ENCODE peak calls at places on chromosome 12, in ten cellular contexts. Y is globus pallidus, P is cardiac muscle cell, A is Calu3, R is NCI-H510A, U is fibroblast of gingiva, N is heart left ventricle, D is choroid plexus epithelial cell, W is activated T-helper 1 cell treated with Interleukin-2 at 50 U/mL for 16 hours, O is pons. K is an unnamed sample.

GRCh38 chr12:68482660-68483059 is 128.0 kb upstream of the RAP1B start:
- DNase-seq in P (no peak), D (no peak), R (no peak), O (no peak), Y (no peak), W (no peak), A (no peak), U (no peak), N (no peak), K (peak; percentile 52)

GRCh38 chr12:34606749-34607519 is 584.6 kb downstream of the ALG10 start:
- DNase-seq in U (no peak), D (no peak), O (no peak), A (no peak), W (no peak), Y (no peak), R (no peak), N (no peak), P (no peak), K (no peak)

GRCh38 chr12:123431951-123432886 is 4.3 kb downstream of the RILPL2 start:
- DNase-seq in D (no peak), R (no peak), P (no peak), N (no peak), O (no peak), W (no peak), A (no peak), U (peak; percentile 84), Y (no peak), K (no peak)

GRCh38 chr12:79364197-79364596 is 326.6 kb downstream of the PAWR start:
- DNase-seq in Y (no peak), U (no peak), N (no peak), A (no peak), P (no peak), D (no peak), O (no peak), R (no peak), W (no peak), K (no peak)

GRCh38 chr12:3680919-3681594 is 71.9 kb downstream of the CRACR2A start:
- DNase-seq in D (peak; percentile 76), U (peak; percentile 47), A (peak; percentile 38), R (no peak), P (peak; percentile 69), N (peak; percentile 56), W (no peak), O (peak; percentile 25), Y (peak; percentile 5), K (peak; percentile 67)

GRCh38 chr12:15227004-15227679 is 5.9 kb upstream of the RERG start:
- DNase-seq in R (no peak), Y (peak; percentile 20), D (peak; percentile 86), N (no peak), A (peak; percentile 45), P (peak; percentile 76), U (peak; percentile 78), W (no peak), O (peak; percentile 41), K (peak; percentile 42)

GRCh38 chr12:50517456-50518048 is 12.8 kb downstream of the DIP2B start:
- DNase-seq in O (peak; percentile 82), P (peak; percentile 28), N (no peak), R (no peak), A (no peak), W (no peak), Y (peak; percentile 48), D (peak; percentile 66), U (no peak), K (no peak)

GRCh38 chr12:94266796-94267529 is 118.6 kb downstream of the PLXNC1 start:
- DNase-seq in Y (no peak), P (peak; percentile 40), W (no peak), R (no peak), A (no peak), U (peak; percentile 95), N (no peak), D (peak; percentile 57), O (no peak), K (no peak)

GRCh38 chr12:26798013-26798412 is 35.0 kb downstream of the ITPR2 start:
- DNase-seq in Y (no peak), R (no peak), W (no peak), U (peak; percentile 42), D (peak; percentile 77), P (peak; percentile 55), O (no peak), A (no peak), N (no peak), K (no peak)

GRCh38 chr12:114504311-114504710 is 98.4 kb upstream of the TBX5 start:
- DNase-seq in O (no peak), Y (no peak), U (no peak), D (no peak), R (no peak), A (no peak), P (no peak), W (no peak), N (no peak), K (no peak)

GRCh38 chr12:127811988-127812387 is 455.0 kb upstream of the TMEM132C start:
- DNase-seq in R (peak; percentile 21), P (peak; percentile 1), U (no peak), D (peak; percentile 33), A (no peak), W (no peak), N (peak; percentile 59), O (no peak), Y (no peak), K (no peak)

GRCh38 chr12:67147030-67147429 is 122.1 kb upstream of the CAND1 start:
- DNase-seq in A (no peak), D (no peak), N (no peak), O (no peak), P (no peak), U (no peak), W (no peak), Y (no peak), R (no peak), K (no peak)

GRCh38 chr12:69476276-69477017 is 6.3 kb downstream of the FRS2 start:
- DNase-seq in D (peak; percentile 31), U (peak; percentile 43), A (no peak), N (no peak), Y (no peak), R (no peak), W (no peak), P (peak; percentile 33), O (peak; percentile 42), K (no peak)

GRCh38 chr12:3003593-3003992 is 44.4 kb downstream of the TEAD4 start:
- DNase-seq in R (no peak), P (no peak), W (no peak), O (no peak), A (no peak), Y (no peak), D (no peak), N (no peak), U (no peak), K (no peak)

GRCh38 chr12:66269757-66270383 is 32.4 kb upstream of the HELB start:
- DNase-seq in P (peak; percentile 63), N (no peak), A (peak; percentile 25), R (peak; percentile 3), D (peak; percentile 77), O (peak; percentile 90), Y (peak; percentile 70), U (peak; percentile 44), W (no peak), K (no peak)

GRCh38 chr12:28996688-28997087 is 152.4 kb upstream of the FAR2 start:
- DNase-seq in U (peak; percentile 51), A (no peak), N (no peak), R (no peak), W (no peak), Y (no peak), D (no peak), P (no peak), O (no peak), K (no peak)

GRCh38 chr12:90801776-90802175 is 153.2 kb downstream of the CCER1 start:
- DNase-seq in P (peak; percentile 5), O (no peak), N (no peak), Y (no peak), U (no peak), W (no peak), R (no peak), A (no peak), D (no peak), K (no peak)

GRCh38 chr12:81077686-81078441 is at the start of gene ACSS3:
- DNase-seq in R (peak; percentile 50), N (peak; percentile 78), A (no peak), D (peak; percentile 54), U (peak; percentile 50), W (no peak), O (no peak), Y (peak; percentile 26), P (peak; percentile 62), K (no peak)

GRCh38 chr12:14937014-14937413 is 1.3 kb downstream of the ERP27 start:
- DNase-seq in W (no peak), N (no peak), U (no peak), R (no peak), P (peak; percentile 42), A (no peak), D (no peak), Y (no peak), O (no peak), K (no peak)

GRCh38 chr12:57761391-57761998 is 5.4 kb downstream of the CYP27B1 start:
- DNase-seq in P (no peak), D (no peak), Y (no peak), R (no peak), U (no peak), A (no peak), O (no peak), N (no peak), W (no peak), K (no peak)

GRCh38 chr12:107296681-107297086 is 203.3 kb upstream of the CRY1 start:
- DNase-seq in W (no peak), U (no peak), N (no peak), A (no peak), P (peak; percentile 19), Y (no peak), O (no peak), D (peak; percentile 44), R (no peak), K (no peak)

GRCh38 chr12:83388551-83388950 is 701.8 kb downstream of the TMTC2 start:
- DNase-seq in N (no peak), R (no peak), O (no peak), U (no peak), D (no peak), W (no peak), P (no peak), Y (no peak), A (no peak), K (no peak)

GRCh38 chr12:30788754-30789153 is 34.0 kb upstream of the CAPRIN2 start:
- DNase-seq in O (no peak), R (no peak), U (no peak), P (no peak), Y (no peak), A (no peak), W (no peak), D (no peak), N (no peak), K (no peak)

GRCh38 chr12:2137707-2138106 is 84.9 kb downstream of the CACNA1C start:
- DNase-seq in N (no peak), D (no peak), Y (no peak), U (no peak), R (no peak), A (no peak), P (no peak), W (no peak), O (no peak), K (peak; percentile 62)

GRCh38 chr12:124386059-124386458 is 91.2 kb downstream of the RFLNA start:
- DNase-seq in D (peak; percentile 57), Y (no peak), A (no peak), U (no peak), W (no peak), N (peak; percentile 74), P (peak; percentile 38), R (no peak), O (no peak), K (no peak)